ENCODE peak calls at places on chromosome 17, in six cellular contexts. T is H9; V is GM06990; W is KBM-7; X is stimulated activated effector memory CD8-positive, alpha-beta T cell treated with anti-CD3 and anti-CD28 coated beads, Interleukin-12 subunit alpha, Interleukin-12 subunit beta, amount 100 ng/mL, for 72 hours; A is cardiac fibroblast. I is an unnamed sample.

GRCh38 chr17:16928406-16929280 is 43.3 kb downstream of the TNFRSF13B start:
- DNase-seq in A (no peak), V (no peak), X (no peak), T (no peak), W (no peak), I (no peak)

GRCh38 chr17:81933178-81933699 is 3.9 kb downstream of the PYCR1 start:
- DNase-seq in V (no peak), X (no peak), T (no peak), A (no peak), W (no peak), I (no peak)

GRCh38 chr17:77863814-77864161 is 94.7 kb upstream of the TNRC6C start:
- DNase-seq in V (no peak), A (no peak), X (no peak), T (no peak), W (no peak), I (peak)

GRCh38 chr17:48055531-48056245 is 7.5 kb downstream of the NFE2L1 start:
- DNase-seq in A (peak), W (no peak), V (peak), T (peak), X (no peak), I (no peak)

GRCh38 chr17:62895650-62896301 is 70.3 kb upstream of the TANC2 start:
- DNase-seq in A (peak), T (no peak), W (no peak), V (no peak), X (no peak), I (no peak)

GRCh38 chr17:68101992-68102758 is 66.6 kb downstream of the KPNA2 start:
- DNase-seq in A (peak), X (no peak), W (peak), T (no peak), V (no peak), I (no peak)

GRCh38 chr17:67434061-67434525 is 57.0 kb downstream of the PITPNC1 start:
- DNase-seq in V (no peak), T (no peak), X (peak), A (peak), W (peak), I (peak)

GRCh38 chr17:61393550-61393903 is 6.1 kb upstream of the TBX2 start:
- DNase-seq in W (peak), X (no peak), T (peak), A (peak), V (no peak), I (no peak)

GRCh38 chr17:50043290-50044148 is 12.4 kb upstream of the ITGA3 start:
- DNase-seq in T (no peak), W (no peak), X (no peak), A (peak), V (no peak), I (no peak)

GRCh38 chr17:33686171-33686570 is 393.1 kb upstream of the ASIC2 start:
- DNase-seq in T (peak), X (no peak), A (no peak), V (no peak), W (peak), I (no peak)

GRCh38 chr17:77841742-77842141 is 116.8 kb upstream of the TNRC6C start:
- DNase-seq in V (no peak), X (no peak), A (no peak), W (no peak), T (no peak), I (no peak)

GRCh38 chr17:6752068-6752909 is 3.6 kb upstream of the XAF1 start:
- DNase-seq in V (no peak), X (no peak), A (peak), T (no peak), W (peak), I (peak)

GRCh38 chr17:36461330-36462110 is 25.0 kb upstream of the ZNHIT3 start:
- DNase-seq in V (no peak), A (no peak), X (no peak), W (no peak), T (no peak), I (no peak)

GRCh38 chr17:40763752-40764151 is 8.2 kb downstream of the KRT26 start:
- DNase-seq in X (no peak), T (no peak), W (no peak), V (no peak), A (no peak), I (no peak)

GRCh38 chr17:28426081-28426519 is 20.1 kb upstream of the SLC46A1 start:
- DNase-seq in T (peak), A (peak), V (no peak), W (peak), X (no peak), I (no peak)

GRCh38 chr17:36074365-36074764 is 10.3 kb downstream of the CCL18 start:
- DNase-seq in V (no peak), W (no peak), A (no peak), T (no peak), X (no peak), I (no peak)

GRCh38 chr17:79023886-79024771 is at the start of gene C1QTNF1:
- DNase-seq in A (peak), T (peak), X (no peak), W (peak), V (no peak), I (no peak)

GRCh38 chr17:61454095-61454931 is 2.1 kb downstream of the TBX4 start:
- DNase-seq in A (no peak), X (no peak), T (peak), V (no peak), W (no peak), I (no peak)

GRCh38 chr17:49454050-49454449 is 39.4 kb upstream of the PHB1 start:
- DNase-seq in X (no peak), T (no peak), W (no peak), V (no peak), A (peak), I (no peak)

GRCh38 chr17:17738901-17739300 is 57.6 kb downstream of the RAI1 start:
- DNase-seq in X (no peak), A (no peak), T (no peak), W (no peak), V (no peak), I (no peak)

GRCh38 chr17:61410100-61410551 is 10.5 kb downstream of the TBX2 start:
- DNase-seq in V (no peak), X (no peak), W (no peak), A (no peak), T (peak), I (no peak)

GRCh38 chr17:74437702-74438101 is 5.8 kb downstream of the GPRC5C start:
- DNase-seq in V (no peak), X (no peak), W (peak), T (no peak), A (peak), I (no peak)

GRCh38 chr17:73387746-73388577 is 76.2 kb upstream of the CDC42EP4 start:
- DNase-seq in T (no peak), A (peak), W (no peak), X (no peak), V (no peak), I (no peak)

GRCh38 chr17:50062323-50063243 is 6.7 kb downstream of the ITGA3 start:
- DNase-seq in X (no peak), A (peak), W (no peak), T (no peak), V (no peak), I (no peak)

GRCh38 chr17:56786989-56787482 is 46.7 kb downstream of the C17orf67 start:
- DNase-seq in X (peak), T (no peak), A (peak), V (peak), W (peak), I (peak)

GRCh38 chr17:39225974-39226683 is 384 bp upstream of the STAC2 start:
- DNase-seq in V (no peak), W (peak), A (peak), X (no peak), T (peak), I (no peak)

GRCh38 chr17:28896491-28896883 is 1.0 kb downstream of the FLOT2 start:
- DNase-seq in T (no peak), X (no peak), V (no peak), A (no peak), W (no peak), I (no peak)

GRCh38 chr17:40903129-40903847 is 18.2 kb upstream of the KRT20 start:
- DNase-seq in A (peak), X (no peak), V (no peak), W (no peak), T (no peak), I (no peak)

GRCh38 chr17:82311971-82312370 is 5.4 kb downstream of the CD7 start:
- DNase-seq in A (no peak), X (no peak), T (no peak), V (no peak), W (no peak), I (no peak)

GRCh38 chr17:78925662-78926555 is 722 bp upstream of the TIMP2 start:
- DNase-seq in T (peak), A (peak), V (no peak), X (no peak), W (peak), I (no peak)

GRCh38 chr17:75845058-75845711 is 981 bp upstream of the UNC13D start:
- DNase-seq in T (peak), W (peak), A (peak), V (peak), X (peak), I (peak)

GRCh38 chr17:19354123-19354522 is 8.4 kb downstream of the B9D1 start:
- DNase-seq in V (no peak), A (peak), X (no peak), W (no peak), T (no peak), I (no peak)

I was measured in GF-D8.